ENCODE peak calls at places on chromosomes 2 and 18, in four cellular contexts. C is NB4, F is GM12865, J is fibroblast of the aortic adventitia. Y is an unnamed sample.

GRCh38 chr2:44582363-44583008 is 220.7 kb downstream of the CAMKMT start:
- DNase-seq in F (no peak), J (peak), C (peak), Y (no peak)

GRCh38 chr2:102137138-102137537 is 5.4 kb upstream of the IL1R1 start:
- DNase-seq in F (peak), C (no peak), J (no peak), Y (no peak)

GRCh38 chr2:28393115-28393836 is 618 bp downstream of the FOSL2 start:
- DNase-seq in J (peak), C (peak), F (peak), Y (peak)

GRCh38 chr18:20971886-20972267 is 139.7 kb downstream of the ROCK1 start:
- DNase-seq in F (peak), C (peak), J (peak), Y (peak)

GRCh38 chr2:68837164-68837860 is 33.9 kb downstream of the BMP10 start:
- DNase-seq in J (peak), F (peak), C (peak), Y (peak)

GRCh38 chr2:49687873-49688272 is 533.6 kb upstream of the FSHR start:
- DNase-seq in F (no peak), J (no peak), C (peak), Y (no peak)

GRCh38 chr2:98483257-98483861 is 38.7 kb downstream of the INPP4A start:
- DNase-seq in J (no peak), C (no peak), F (peak), Y (no peak)

GRCh38 chr2:11481789-11482472 is 16.0 kb upstream of the E2F6 start:
- DNase-seq in C (no peak), F (no peak), J (no peak), Y (no peak)

GRCh38 chr18:5518899-5519371 is 24.9 kb downstream of the EPB41L3 start:
- DNase-seq in J (peak), C (no peak), F (no peak), Y (no peak)

GRCh38 chr2:236051351-236051750 is 116.8 kb downstream of the GBX2 start:
- DNase-seq in F (no peak), C (no peak), J (no peak), Y (no peak)
- H3K4me3 ChIP-seq in F (no peak), C (no peak), J (no peak), Y (no peak)

GRCh38 chr2:133264951-133265949 is 303.0 kb downstream of the NCKAP5 start:
- DNase-seq in F (no peak), J (peak), C (no peak), Y (no peak)

GRCh38 chr2:133266926-133267590 is 301.2 kb downstream of the NCKAP5 start:
- DNase-seq in C (no peak), F (no peak), J (no peak), Y (no peak)

GRCh38 chr2:133270550-133270949 is 297.7 kb downstream of the NCKAP5 start:
- DNase-seq in C (no peak), F (no peak), J (no peak), Y (no peak)

GRCh38 chr2:133262888-133263287 is 305.4 kb downstream of the NCKAP5 start:
- DNase-seq in F (no peak), C (no peak), J (peak), Y (no peak)

DNA sequence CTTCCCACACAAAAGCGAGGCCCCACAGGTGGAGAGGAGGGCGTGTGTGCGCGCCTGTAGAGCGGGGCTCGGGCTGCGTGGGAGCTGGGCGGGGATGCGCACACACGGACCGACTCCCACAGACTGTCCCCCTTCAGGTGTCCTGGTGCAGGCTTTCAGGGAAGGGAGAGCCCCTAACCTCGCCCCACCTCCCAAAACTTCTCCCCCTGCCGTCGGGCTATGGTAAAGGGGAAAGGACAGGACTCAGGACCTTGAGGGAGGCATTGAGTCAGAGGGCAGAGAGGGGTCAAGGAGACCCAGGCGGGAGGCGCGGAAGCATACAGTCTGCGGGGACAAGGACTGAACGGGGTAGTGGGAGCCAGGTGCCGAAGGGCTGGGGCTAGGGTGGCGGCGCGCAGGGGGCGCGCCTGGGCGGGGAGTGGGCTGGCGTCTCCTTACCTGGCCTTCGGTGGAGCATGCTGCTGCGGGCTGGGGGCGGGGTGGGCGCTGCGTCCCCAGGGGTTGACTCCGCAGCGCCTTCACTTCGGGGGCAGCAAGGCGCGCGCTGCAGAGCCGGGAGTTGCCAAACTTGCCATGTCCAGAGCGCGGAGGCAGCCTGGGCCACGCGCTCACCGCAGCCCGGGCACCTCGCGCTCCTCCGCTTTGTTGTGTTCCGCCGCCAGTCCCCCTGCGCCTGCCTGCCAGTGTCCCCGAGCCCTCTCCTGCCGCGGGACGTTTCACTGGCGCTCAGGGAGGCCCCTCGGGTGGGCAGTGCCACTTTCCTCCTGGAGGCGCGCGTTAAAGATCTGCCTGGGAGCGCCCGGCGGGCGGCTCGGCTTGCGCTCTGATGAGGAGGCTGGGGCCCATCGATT is 302.0 kb downstream of the NCKAP5 start:
- DNase-seq in F (no peak), C (no peak), J (peak), Y (no peak)
- TF ChIP-seq CTCF in F (no peak), C (no peak), J (peak), Y (no peak)

DNA sequence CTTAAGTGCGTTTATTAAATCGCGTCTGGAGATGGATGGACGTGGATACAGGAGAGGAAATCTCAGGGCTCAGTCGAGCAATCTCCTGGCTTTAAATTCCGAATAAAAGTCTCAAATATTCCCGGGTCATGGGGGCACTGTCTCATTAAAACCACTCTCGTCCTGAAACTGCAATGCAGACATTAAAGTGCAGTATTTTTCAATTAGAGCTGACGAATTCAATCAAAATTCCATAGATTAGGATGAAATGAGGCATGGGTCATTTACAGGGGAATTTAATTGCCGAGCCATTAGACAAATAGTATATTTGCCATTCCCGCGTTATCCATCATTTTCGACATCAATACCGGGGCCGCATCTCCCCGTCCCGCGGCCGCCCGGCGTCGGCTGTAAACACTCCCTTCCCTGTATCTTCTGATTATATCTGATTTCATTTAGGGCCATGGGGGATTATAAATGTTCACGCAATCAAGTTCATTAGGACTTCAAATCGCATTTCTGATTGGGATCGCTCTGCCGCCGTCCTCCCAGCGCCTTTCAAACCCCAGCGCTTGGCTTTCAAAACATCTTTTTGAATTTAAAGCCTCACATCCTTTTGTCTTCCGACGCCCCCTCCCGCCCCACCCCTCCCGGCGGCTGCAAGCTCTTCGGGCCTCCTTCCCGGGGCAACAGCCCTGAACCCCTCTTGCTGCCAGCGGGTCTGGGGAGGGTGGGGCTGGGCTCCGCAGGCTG is 10.9 kb upstream of the GBX2 start:
- DNase-seq in J (no peak), C (no peak), F (no peak), Y (no peak)
- H3K4me3 ChIP-seq in J (no peak), C (no peak), F (no peak), Y (no peak)

GRCh38 chr2:240915526-240916335 is 9.6 kb downstream of the CROCC2 start:
- DNase-seq in F (no peak), C (no peak), J (no peak), Y (no peak)

GRCh38 chr2:240916571-240917008 is 10.5 kb downstream of the CROCC2 start:
- DNase-seq in C (peak), F (no peak), J (peak), Y (no peak)

GRCh38 chr2:240913810-240914644 is 7.9 kb downstream of the CROCC2 start:
- DNase-seq in C (peak), F (peak), J (peak), Y (peak)

GRCh38 chr2:240912878-240913809 is 7.0 kb downstream of the CROCC2 start:
- DNase-seq in F (no peak), C (no peak), J (peak), Y (no peak)

DNA sequence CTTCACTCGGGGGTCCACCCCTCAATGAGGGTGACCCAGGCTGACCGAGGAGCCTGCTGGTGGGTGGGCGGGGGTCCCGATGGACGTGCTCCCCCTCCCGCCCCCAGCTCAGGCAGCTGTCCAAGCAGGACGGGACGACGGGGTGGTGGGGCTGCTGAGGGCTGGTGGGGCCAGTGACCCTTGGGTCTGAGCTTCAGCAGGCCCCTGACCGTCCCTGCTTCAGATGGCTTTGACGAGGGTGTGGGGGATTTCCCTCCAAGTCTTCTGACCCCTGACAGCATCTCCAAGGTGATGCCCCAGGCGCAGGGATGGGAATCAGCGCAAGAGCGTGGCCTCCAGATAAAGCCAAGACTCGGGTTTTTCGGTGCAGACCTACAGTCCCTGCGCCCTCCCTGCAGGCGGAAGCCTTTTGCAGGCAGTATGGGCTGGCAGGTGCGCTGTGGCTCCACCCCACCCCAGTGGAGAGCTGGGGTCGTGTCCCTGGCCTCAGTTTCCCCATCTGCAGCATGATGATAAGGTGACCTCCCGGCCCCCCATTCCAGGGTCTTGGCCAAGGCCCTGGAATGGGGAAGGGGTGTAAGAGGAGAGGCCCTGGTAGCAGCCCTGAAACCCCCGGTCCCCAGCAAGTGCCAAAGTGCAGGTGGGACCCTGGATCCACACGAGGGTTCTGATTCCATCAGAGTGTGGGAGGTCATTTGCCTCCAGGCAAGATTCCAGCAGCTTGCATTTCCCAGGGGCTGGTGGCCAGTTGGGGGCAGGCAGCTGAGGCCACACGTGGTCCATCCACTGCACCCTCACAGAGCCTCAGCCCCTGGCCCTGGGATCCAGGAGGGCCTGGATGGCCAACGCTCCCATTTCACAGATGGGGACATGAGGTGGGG is 8.7 kb downstream of the CROCC2 start:
- DNase-seq in C (no peak), F (no peak), J (no peak), Y (no peak)
- TF ChIP-seq CTCF in C (no peak), F (no peak), J (no peak), Y (no peak)

DNA sequence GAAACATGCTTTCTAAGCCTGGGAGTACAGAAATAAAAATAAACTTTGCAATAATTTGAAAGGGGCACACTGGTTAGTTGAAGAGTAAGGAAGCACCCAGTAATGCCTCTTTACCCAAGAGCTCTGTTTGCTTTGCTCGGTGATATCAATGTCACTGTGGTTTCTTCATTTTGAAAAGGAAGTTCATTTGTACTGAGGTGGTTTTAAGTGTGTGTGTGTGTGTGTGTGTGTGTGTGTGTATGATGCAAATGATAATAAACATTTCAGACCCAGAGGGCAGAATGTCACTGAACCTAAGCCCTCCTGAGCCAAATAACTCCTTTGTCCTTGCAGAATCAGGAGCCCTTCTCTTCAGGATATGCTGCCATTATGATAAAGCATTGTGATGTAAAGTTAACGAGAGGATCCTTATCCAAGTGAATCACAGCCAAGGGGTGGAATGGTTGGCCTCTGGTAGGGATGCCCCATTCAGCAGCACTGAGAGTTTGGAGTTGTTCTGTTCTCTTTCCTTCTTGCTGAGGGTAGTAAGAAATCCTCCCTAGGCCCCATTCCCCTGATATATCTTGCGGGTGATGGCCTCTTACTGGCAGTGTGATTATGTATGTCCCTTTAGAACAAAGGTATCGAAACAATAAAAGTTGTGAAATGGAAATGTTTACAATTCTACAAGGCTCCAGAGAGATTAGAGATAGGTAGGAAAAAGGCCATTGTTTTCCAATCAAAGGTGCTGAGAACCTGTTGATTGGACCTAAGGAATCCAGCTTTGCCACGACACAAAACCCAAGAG is 7.6 kb downstream of the ITGA6 start:
- DNase-seq in C (peak), F (peak), J (no peak), Y (peak)
- H3K4me3 ChIP-seq in C (no peak), F (no peak), J (no peak), Y (no peak)

GRCh38 chr2:83587309-83587708 is 871.8 kb downstream of the SUCLG1 start:
- DNase-seq in C (peak), F (no peak), J (no peak), Y (no peak)
- TF ChIP-seq CTCF in C (no peak), F (no peak), J (no peak), Y (no peak)

GRCh38 chr2:231737761-231738160 is 29.4 kb downstream of the PTMA start:
- DNase-seq in F (no peak), J (no peak), C (no peak), Y (no peak)
- H3K4me3 ChIP-seq in F (no peak), J (no peak), C (no peak), Y (no peak)

GRCh38 chr18:23503038-23503966 is at the start of gene RMC1:
- DNase-seq in J (peak), C (peak), F (peak), Y (peak)
- TF ChIP-seq CTCF in J (peak), C (no peak), F (peak), Y (no peak)

DNA sequence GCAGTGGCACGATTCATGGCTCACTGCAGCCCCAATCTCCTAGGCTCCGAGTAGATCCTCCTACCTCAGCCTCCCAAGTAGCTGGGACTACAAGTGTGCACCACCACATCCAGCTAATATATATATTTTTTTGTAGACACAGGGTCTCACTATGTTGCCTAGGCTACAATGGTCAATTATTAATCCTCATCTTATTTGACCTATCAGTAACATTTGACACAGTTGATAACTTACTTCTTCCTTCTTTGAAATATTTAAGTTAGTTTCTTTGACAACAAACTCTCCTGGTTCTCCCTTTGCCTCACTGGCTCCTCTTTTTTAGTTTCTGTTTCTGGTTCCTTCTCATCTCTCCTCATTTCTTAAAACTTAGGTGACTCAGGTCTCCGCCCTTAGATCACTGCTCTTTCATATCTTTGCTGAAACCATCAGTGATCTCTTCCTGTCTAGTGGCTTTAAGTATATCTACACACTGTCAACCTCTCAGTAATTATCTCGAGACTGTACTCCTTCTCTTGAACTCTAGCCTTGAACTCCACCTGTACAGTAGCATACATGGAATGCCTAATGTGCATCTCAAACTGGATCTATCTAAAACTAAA is 11.5 kb downstream of the PGAP1 start:
- DNase-seq in F (peak), J (no peak), C (no peak), Y (no peak)
- H3K4me3 ChIP-seq in F (no peak), J (no peak), C (no peak), Y (no peak)

GRCh38 chr2:118554616-118555015 is 292.8 kb downstream of the EN1 start:
- DNase-seq in C (no peak), F (no peak), J (peak), Y (no peak)
- TF ChIP-seq CTCF in C (no peak), F (no peak), J (peak), Y (no peak)